ENCODE peak calls at places on chromosomes 11 and 22, in seven cellular contexts. Q is GM13976; Y is HEK293T; G is astrocyte of the spinal cord; P is stimulated activated naive CD8-positive, alpha-beta T cell treated with anti-CD3 and anti-CD28 coated beads, Interleukin-15, amount 100 ng/mL, for 72 hours; U is lower lobe of right lung; I is CD4-positive, alpha-beta T cell. X is an unnamed sample.

GRCh38 chr11:82842019-82842418 is 58.2 kb downstream of the PRCP start:
- DNase-seq in Q (no peak), Y (no peak), G (no peak), P (no peak), U (no peak), I (no peak), X (no peak)

GRCh38 chr11:105524286-105524685 is 85.6 kb upstream of the GRIA4 start:
- DNase-seq in Q (no peak), Y (no peak), G (no peak), P (no peak), U (no peak), I (no peak), X (no peak)

GRCh38 chr11:35404397-35404775 is 15.0 kb downstream of the SLC1A2 start:
- DNase-seq in Q (no peak), Y (peak), G (peak), P (no peak), U (peak), I (no peak), X (no peak)

GRCh38 chr11:84249344-84250135 is 963.4 kb upstream of the CCDC90B start:
- DNase-seq in Q (no peak), Y (no peak), G (peak), P (no peak), U (no peak), I (no peak), X (no peak)

GRCh38 chr11:74725701-74726100 is 5.5 kb downstream of the CHRDL2 start:
- DNase-seq in Q (no peak), Y (no peak), G (peak), P (no peak), U (no peak), I (no peak), X (no peak)

GRCh38 chr11:78253797-78254196 is 65.1 kb downstream of the USP35 start:
- DNase-seq in Q (no peak), Y (no peak), G (peak), P (no peak), U (no peak), I (no peak), X (no peak)

GRCh38 chr11:113384551-113384950 is 3.0 kb upstream of the ANKK1 start:
- DNase-seq in Q (no peak), Y (no peak), G (peak), P (no peak), U (no peak), I (no peak), X (no peak)

GRCh38 chr11:11909727-11910126 is 68.0 kb downstream of the USP47 start:
- DNase-seq in Q (no peak), Y (no peak), G (peak), P (no peak), U (no peak), I (no peak), X (no peak)

GRCh38 chr11:7965386-7965785 is at the start of gene NLRP10:
- DNase-seq in Q (no peak), Y (no peak), G (peak), P (no peak), U (no peak), I (no peak), X (no peak)

GRCh38 chr11:34356918-34357645 is 728 bp downstream of the ABTB2 start:
- DNase-seq in Q (peak), Y (peak), G (peak), P (peak), U (peak), I (peak), X (peak)

GRCh38 chr11:125416993-125417935 is 78.8 kb downstream of the FEZ1 start:
- DNase-seq in Q (no peak), Y (no peak), G (no peak), P (no peak), U (no peak), I (no peak), X (peak)

GRCh38 chr11:7648264-7648663 is 25.0 kb downstream of the CYB5R2 start:
- DNase-seq in Q (no peak), Y (no peak), G (no peak), P (no peak), U (no peak), I (no peak), X (no peak)

GRCh38 chr22:44394246-44395115 is 81.7 kb upstream of the SHISAL1 start:
- DNase-seq in Q (no peak), Y (no peak), G (no peak), P (no peak), U (no peak), I (no peak), X (peak)

GRCh38 chr22:36008131-36008530 is 20.5 kb downstream of the RBFOX2 start:
- DNase-seq in Q (no peak), Y (no peak), G (no peak), P (no peak), U (no peak), I (no peak), X (no peak)

GRCh38 chr11:12862761-12863469 is 146.2 kb upstream of the RASSF10 start:
- DNase-seq in Q (no peak), Y (peak), G (peak), P (no peak), U (no peak), I (no peak), X (no peak)

GRCh38 chr11:66318576-66318970 is 1.7 kb upstream of the CD248 start:
- DNase-seq in Q (no peak), Y (no peak), G (no peak), P (no peak), U (no peak), I (no peak), X (no peak)

GRCh38 chr11:77205467-77206263 is 77.6 kb downstream of the MYO7A start:
- DNase-seq in Q (no peak), Y (no peak), G (no peak), P (no peak), U (no peak), I (no peak), X (peak)

GRCh38 chr11:129992161-129992944 is 10.3 kb downstream of the PRDM10 start:
- DNase-seq in Q (peak), Y (peak), G (peak), P (peak), U (no peak), I (peak), X (no peak)

GRCh38 chr22:17475318-17476212 is 87.7 kb upstream of the SLC25A18 start:
- DNase-seq in Q (no peak), Y (no peak), G (no peak), P (no peak), U (no peak), I (no peak), X (no peak)

GRCh38 chr11:111413849-111414248 is 34.8 kb upstream of the POU2AF1 start:
- DNase-seq in Q (no peak), Y (no peak), G (no peak), P (no peak), U (no peak), I (no peak), X (no peak)

GRCh38 chr11:2471048-2471803 is 26.4 kb downstream of the KCNQ1 start:
- DNase-seq in Q (no peak), Y (no peak), G (no peak), P (no peak), U (no peak), I (no peak), X (peak)

GRCh38 chr11:95296165-95296564 is 65.2 kb upstream of the SESN3 start:
- DNase-seq in Q (no peak), Y (no peak), G (peak), P (no peak), U (peak), I (no peak), X (no peak)

GRCh38 chr22:38069372-38070249 is 12.4 kb downstream of the PICK1 start:
- DNase-seq in Q (no peak), Y (no peak), G (peak), P (no peak), U (no peak), I (no peak), X (peak)

GRCh38 chr11:20584093-20584774 is 15.2 kb upstream of the SLC6A5 start:
- DNase-seq in Q (no peak), Y (no peak), G (no peak), P (no peak), U (no peak), I (no peak), X (no peak)

GRCh38 chr22:26057731-26058130 is 111.5 kb upstream of the SEZ6L start:
- DNase-seq in Q (no peak), Y (no peak), G (no peak), P (no peak), U (no peak), I (no peak), X (no peak)

GRCh38 chr11:12787847-12788246 is 113.6 kb downstream of the TEAD1 start:
- DNase-seq in Q (no peak), Y (no peak), G (peak), P (no peak), U (no peak), I (no peak), X (no peak)

GRCh38 chr11:74138572-74138971 is 32.2 kb downstream of the C2CD3 start:
- DNase-seq in Q (no peak), Y (no peak), G (peak), P (no peak), U (no peak), I (no peak), X (no peak)

GRCh38 chr11:2580061-2580421 is 119.8 kb downstream of the KCNQ1OT1 start:
- DNase-seq in Q (no peak), Y (no peak), G (no peak), P (no peak), U (peak), I (no peak), X (peak)

GRCh38 chr11:69425444-69425843 is 56.0 kb upstream of the LINC01488 start:
- DNase-seq in Q (no peak), Y (no peak), G (no peak), P (no peak), U (no peak), I (no peak), X (peak)

GRCh38 chr11:78000193-78000592 is 5.7 kb upstream of the INTS4 start:
- DNase-seq in Q (peak), Y (peak), G (peak), P (peak), U (no peak), I (peak), X (no peak)

GRCh38 chr22:47173535-47174021 is 411.1 kb downstream of the TBC1D22A start:
- DNase-seq in Q (no peak), Y (no peak), G (no peak), P (no peak), U (no peak), I (no peak), X (peak)

GRCh38 chr11:76962583-76963416 is 71.4 kb upstream of the B3GNT6 start:
- DNase-seq in Q (peak), Y (no peak), G (no peak), P (no peak), U (no peak), I (no peak), X (no peak)

GRCh38 chr11:57410287-57410686 is 16.6 kb downstream of the SLC43A3 start:
- DNase-seq in Q (no peak), Y (no peak), G (peak), P (no peak), U (no peak), I (no peak), X (no peak)

GRCh38 chr22:25448435-25449051 is 115.9 kb upstream of the GRK3 start:
- DNase-seq in Q (peak), Y (peak), G (peak), P (peak), U (no peak), I (no peak), X (no peak)

GRCh38 chr22:42360348-42360747 is 71.9 kb downstream of the NFAM1 start:
- DNase-seq in Q (no peak), Y (no peak), G (no peak), P (no peak), U (no peak), I (no peak), X (no peak)

GRCh38 chr11:114745150-114745671 is 66.9 kb downstream of the NXPE2 start:
- DNase-seq in Q (no peak), Y (no peak), G (no peak), P (no peak), U (no peak), I (no peak), X (no peak)

GRCh38 chr11:31237819-31238771 is 131.4 kb downstream of the DCDC1 start:
- DNase-seq in Q (no peak), Y (no peak), G (no peak), P (no peak), U (no peak), I (no peak), X (no peak)

GRCh38 chr11:134562941-134563471 is 151.0 kb upstream of the B3GAT1 start:
- DNase-seq in Q (no peak), Y (no peak), G (no peak), P (no peak), U (no peak), I (no peak), X (no peak)

GRCh38 chr11:81207421-81208054 is 1526.1 kb downstream of the FAM181B start:
- DNase-seq in Q (no peak), Y (no peak), G (no peak), P (no peak), U (no peak), I (no peak), X (peak)

X was measured in posterior vena cava.